ENCODE peak calls at places on chromosomes 11 and 22, in six cellular contexts. F is EL; Y is activated T-cell treated with anti-CD3 and anti-CD28 coated beads, Interleukin-2, amount 50 U/mL, for 72 hours; U is pancreas; L is C1 segment of cervical spinal cord; O is globus pallidus. E is an unnamed sample.

GRCh38 chr11:122099345-122100045 is 16.5 kb downstream of the BLID start:
- DNase-seq in L (peak), U (no peak), Y (no peak), O (no peak), F (peak), E (peak)

GRCh38 chr11:124442442-124442841 is 3.1 kb downstream of the OR8B8 start:
- DNase-seq in U (no peak), Y (no peak), L (no peak), O (no peak), F (no peak), E (no peak)

GRCh38 chr11:86660011-86660595 is 12.3 kb downstream of the ME3 start:
- DNase-seq in U (no peak), Y (no peak), O (no peak), F (peak), L (no peak), E (no peak)

GRCh38 chr11:125086633-125087296 is 23.7 kb downstream of the SLC37A2 start:
- DNase-seq in O (no peak), F (no peak), L (no peak), Y (no peak), U (no peak), E (no peak)

GRCh38 chr11:10514713-10515112 is 26.3 kb downstream of the RNF141 start:
- DNase-seq in L (no peak), O (no peak), U (no peak), F (peak), Y (no peak), E (no peak)

GRCh38 chr11:66119348-66120133 is 49.5 kb downstream of the PACS1 start:
- DNase-seq in U (no peak), L (no peak), Y (no peak), O (no peak), F (peak), E (no peak)

GRCh38 chr11:91299980-91300379 is 924.6 kb upstream of the FAT3 start:
- DNase-seq in L (no peak), U (no peak), F (peak), Y (no peak), O (no peak), E (no peak)

GRCh38 chr11:130909650-130910049 is 6.6 kb downstream of the SNX19 start:
- DNase-seq in Y (no peak), O (no peak), F (peak), U (no peak), L (no peak), E (no peak)

GRCh38 chr11:31805037-31805628 is 6.0 kb downstream of the PAX6 start:
- DNase-seq in F (no peak), U (no peak), Y (peak), O (no peak), L (no peak), E (no peak)

GRCh38 chr11:70698871-70699270 is 300.5 kb downstream of the CTTN start:
- DNase-seq in L (no peak), O (no peak), U (no peak), Y (no peak), F (no peak), E (no peak)

GRCh38 chr11:126189109-126189929 is 22.1 kb downstream of the RPUSD4 start:
- DNase-seq in Y (no peak), U (no peak), O (no peak), F (no peak), L (no peak), E (no peak)

GRCh38 chr11:10674991-10675440 is 18.5 kb downstream of the IRAG1 start:
- DNase-seq in Y (no peak), O (peak), F (peak), U (no peak), L (peak), E (no peak)

GRCh38 chr11:200224-201003 is 6.8 kb downstream of the BET1L start:
- DNase-seq in O (no peak), F (no peak), L (no peak), Y (no peak), U (no peak), E (no peak)

GRCh38 chr11:10592331-10592730 is 23.9 kb upstream of the LYVE1 start:
- DNase-seq in U (no peak), O (no peak), Y (no peak), F (peak), L (no peak), E (no peak)

GRCh38 chr11:6531267-6531752 is 34.2 kb downstream of the DNHD1 start:
- DNase-seq in F (peak), U (no peak), L (peak), Y (no peak), O (peak), E (no peak)

GRCh38 chr11:17538731-17539130 is 5.5 kb downstream of the USH1C start:
- DNase-seq in Y (no peak), O (no peak), U (no peak), L (no peak), F (no peak), E (no peak)

GRCh38 chr11:13897606-13898276 is 64.8 kb upstream of the SPON1 start:
- DNase-seq in O (no peak), U (no peak), F (no peak), Y (no peak), L (no peak), E (no peak)

GRCh38 chr11:75778962-75779361 is 10.4 kb downstream of the DGAT2 start:
- DNase-seq in U (no peak), Y (no peak), O (no peak), L (no peak), F (no peak), E (no peak)

GRCh38 chr11:67370351-67371076 is 2.9 kb downstream of the CLCF1 start:
- DNase-seq in F (peak), L (no peak), O (no peak), Y (no peak), U (no peak), E (no peak)

GRCh38 chr11:45104790-45105084 is 41.7 kb upstream of the PRDM11 start:
- DNase-seq in O (no peak), F (no peak), L (no peak), Y (no peak), U (no peak), E (no peak)

GRCh38 chr11:32259641-32260081 is 168.8 kb downstream of the RCN1 start:
- DNase-seq in O (peak), L (no peak), U (no peak), F (peak), Y (no peak), E (no peak)

GRCh38 chr11:14264966-14265365 is 94.0 kb downstream of the RRAS2 start:
- DNase-seq in Y (no peak), F (no peak), O (no peak), U (no peak), L (no peak), E (no peak)

GRCh38 chr22:29342177-29342576 is 26.7 kb upstream of the RASL10A start:
- DNase-seq in O (no peak), L (no peak), Y (no peak), F (no peak), U (no peak), E (no peak)